ENCODE peak calls at places on chromosomes 7 and 10, in six cellular contexts. V is Calu3; I is CD4-positive, alpha-beta T cell; S is lower lobe of right lung; T is astrocyte; X is GM10248. C is an unnamed sample.

GRCh38 chr7:156768698-156769472 is 124.1 kb downstream of the LMBR1 start:
- DNase-seq in V (no peak), T (no peak), X (no peak), S (no peak), I (no peak), C (no peak)

GRCh38 chr7:158013085-158013668 is 574.4 kb downstream of the PTPRN2 start:
- DNase-seq in I (no peak), X (no peak), V (no peak), S (no peak), T (no peak), C (no peak)

GRCh38 chr7:98733036-98733435 is 116.0 kb downstream of the NPTX2 start:
- DNase-seq in S (no peak), T (no peak), V (peak), X (peak), I (no peak), C (no peak)

GRCh38 chr10:23120001-23120934 is 24.9 kb downstream of the MSRB2 start:
- DNase-seq in V (no peak), X (no peak), I (no peak), S (no peak), T (no peak), C (no peak)

GRCh38 chr7:65238785-65239184 is 134.9 kb upstream of the ZNF92 start:
- DNase-seq in V (no peak), I (no peak), S (no peak), T (no peak), X (no peak), C (no peak)

GRCh38 chr7:122595885-122596284 is 103.0 kb downstream of the RNF133 start:
- DNase-seq in X (no peak), S (no peak), I (no peak), T (no peak), V (no peak), C (no peak)

GRCh38 chr10:6504296-6504695 is 75.8 kb downstream of the PRKCQ start:
- DNase-seq in X (no peak), I (no peak), V (no peak), S (no peak), T (no peak), C (no peak)

GRCh38 chr10:11304906-11305585 is 287.4 kb downstream of the CELF2 start:
- DNase-seq in V (no peak), T (no peak), S (no peak), I (no peak), X (no peak), C (no peak)

GRCh38 chr7:113968713-113969112 is 49.9 kb upstream of the PPP1R3A start:
- DNase-seq in X (no peak), I (no peak), T (no peak), S (no peak), V (no peak), C (no peak)

GRCh38 chr10:27446091-27446918 is 57.8 kb upstream of the RAB18 start:
- DNase-seq in X (peak), T (peak), I (no peak), V (no peak), S (no peak), C (no peak)

GRCh38 chr10:91424016-91424415 is 13.9 kb downstream of the HECTD2 start:
- DNase-seq in T (no peak), V (no peak), X (no peak), S (no peak), I (no peak), C (no peak)

GRCh38 chr10:88493676-88494483 is 89.2 kb downstream of the RNLS start:
- DNase-seq in T (peak), X (no peak), S (no peak), V (no peak), I (no peak), C (no peak)

GRCh38 chr7:25860206-25860881 is 291.7 kb upstream of the NFE2L3 start:
- DNase-seq in S (no peak), T (no peak), V (no peak), I (no peak), X (no peak), C (no peak)

GRCh38 chr10:24756283-24756682 is 32.6 kb upstream of the ARHGAP21 start:
- DNase-seq in S (no peak), I (no peak), T (no peak), V (no peak), X (no peak), C (no peak)

GRCh38 chr7:137790828-137791227 is 55.9 kb downstream of the DGKI start:
- DNase-seq in V (no peak), I (no peak), X (no peak), S (no peak), T (no peak), C (no peak)

GRCh38 chr7:81626008-81626407 is 143.8 kb downstream of the HGF start:
- DNase-seq in X (no peak), V (no peak), T (peak), I (no peak), S (no peak), C (no peak)

GRCh38 chr7:132034748-132035416 is 478.5 kb upstream of the PODXL start:
- DNase-seq in T (no peak), X (no peak), S (no peak), I (no peak), V (no peak), C (no peak)

GRCh38 chr10:99630439-99630838 is 10.2 kb upstream of the SLC25A28 start:
- DNase-seq in X (no peak), I (no peak), S (no peak), T (peak), V (peak), C (no peak)

GRCh38 chr10:119659951-119660350 is 8.8 kb downstream of the BAG3 start:
- DNase-seq in V (no peak), I (no peak), X (no peak), T (no peak), S (no peak), C (no peak)

GRCh38 chr10:74058071-74058470 is 60.2 kb downstream of the VCL start:
- DNase-seq in T (no peak), V (no peak), X (no peak), I (no peak), S (no peak), C (no peak)

GRCh38 chr7:326845-327304 is 36.9 kb downstream of the FOXL3 start:
- DNase-seq in I (no peak), V (peak), S (peak), X (no peak), T (no peak), C (no peak)

GRCh38 chr10:80485410-80486135 is 31.5 kb downstream of the TSPAN14 start:
- DNase-seq in S (no peak), I (no peak), V (no peak), X (no peak), T (no peak), C (no peak)

GRCh38 chr10:62264702-62265436 is 3.8 kb downstream of the RTKN2 start:
- DNase-seq in S (no peak), I (no peak), V (peak), T (peak), X (peak), C (no peak)

GRCh38 chr10:7474388-7474787 is 63.6 kb upstream of the SFMBT2 start:
- DNase-seq in X (no peak), T (no peak), I (no peak), S (no peak), V (no peak), C (no peak)

GRCh38 chr7:141679014-141679413 is 23.0 kb downstream of the DENND11 start:
- DNase-seq in X (no peak), S (no peak), T (no peak), V (no peak), I (no peak), C (no peak)

GRCh38 chr7:75628055-75628454 is 110.7 kb downstream of the HIP1 start:
- DNase-seq in T (no peak), S (no peak), I (no peak), X (no peak), V (no peak), C (no peak)
- TF ChIP-seq CTCF in T (no peak), S (no peak), I (no peak), X (no peak), V (no peak), C (no peak)

GRCh38 chr10:112774808-112775207 is 175.2 kb upstream of the TCF7L2 start:
- DNase-seq in X (no peak), S (no peak), T (no peak), V (no peak), I (no peak), C (no peak)

GRCh38 chr10:112775892-112776679 is 174.0 kb upstream of the TCF7L2 start:
- DNase-seq in V (peak), X (no peak), I (no peak), S (no peak), T (no peak), C (no peak)

GRCh38 chr10:112774210-112774609 is 175.8 kb upstream of the TCF7L2 start:
- DNase-seq in S (no peak), I (no peak), V (no peak), T (no peak), X (no peak), C (no peak)

GRCh38 chr10:112773783-112774182 is 176.3 kb upstream of the TCF7L2 start:
- DNase-seq in I (no peak), T (no peak), S (no peak), X (no peak), V (no peak), C (no peak)

DNA sequence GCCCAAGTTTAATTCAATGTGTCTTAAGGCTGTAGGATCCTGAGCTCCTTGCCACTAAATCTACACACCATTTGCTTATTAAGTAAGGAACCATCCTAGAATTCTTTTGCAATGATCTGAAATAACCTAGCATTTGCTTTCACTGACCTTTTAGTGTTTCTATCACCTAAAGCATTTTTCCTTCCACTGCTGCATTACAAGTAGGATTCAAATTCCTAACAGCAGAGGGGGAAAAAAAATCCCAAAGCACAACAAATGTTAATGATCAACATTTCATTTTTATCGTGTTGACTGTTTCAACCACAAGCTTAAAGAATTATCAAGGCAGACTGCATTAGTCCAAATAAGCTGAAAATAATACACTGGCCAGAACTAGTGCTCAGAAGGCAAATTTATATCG is 174.7 kb upstream of the TCF7L2 start:
- DNase-seq in I (no peak), S (no peak), T (peak), V (no peak), X (no peak), C (no peak)
- TF ChIP-seq CTCF in I (no peak), S (no peak), T (peak), V (no peak), X (no peak), C (no peak)

GRCh38 chr7:151251926-151252835 is 3.7 kb upstream of the SMARCD3 start:
- DNase-seq in T (peak), I (no peak), V (peak), X (no peak), S (peak), C (no peak)
- TF ChIP-seq CTCF in T (no peak), I (no peak), V (no peak), X (no peak), S (no peak), C (no peak)

GRCh38 chr7:104341545-104341944 is 13.1 kb downstream of the LHFPL3 start:
- DNase-seq in I (no peak), X (no peak), T (no peak), S (no peak), V (no peak), C (no peak)
- TF ChIP-seq CTCF in I (no peak), X (no peak), T (no peak), S (no peak), V (no peak), C (no peak)

DNA sequence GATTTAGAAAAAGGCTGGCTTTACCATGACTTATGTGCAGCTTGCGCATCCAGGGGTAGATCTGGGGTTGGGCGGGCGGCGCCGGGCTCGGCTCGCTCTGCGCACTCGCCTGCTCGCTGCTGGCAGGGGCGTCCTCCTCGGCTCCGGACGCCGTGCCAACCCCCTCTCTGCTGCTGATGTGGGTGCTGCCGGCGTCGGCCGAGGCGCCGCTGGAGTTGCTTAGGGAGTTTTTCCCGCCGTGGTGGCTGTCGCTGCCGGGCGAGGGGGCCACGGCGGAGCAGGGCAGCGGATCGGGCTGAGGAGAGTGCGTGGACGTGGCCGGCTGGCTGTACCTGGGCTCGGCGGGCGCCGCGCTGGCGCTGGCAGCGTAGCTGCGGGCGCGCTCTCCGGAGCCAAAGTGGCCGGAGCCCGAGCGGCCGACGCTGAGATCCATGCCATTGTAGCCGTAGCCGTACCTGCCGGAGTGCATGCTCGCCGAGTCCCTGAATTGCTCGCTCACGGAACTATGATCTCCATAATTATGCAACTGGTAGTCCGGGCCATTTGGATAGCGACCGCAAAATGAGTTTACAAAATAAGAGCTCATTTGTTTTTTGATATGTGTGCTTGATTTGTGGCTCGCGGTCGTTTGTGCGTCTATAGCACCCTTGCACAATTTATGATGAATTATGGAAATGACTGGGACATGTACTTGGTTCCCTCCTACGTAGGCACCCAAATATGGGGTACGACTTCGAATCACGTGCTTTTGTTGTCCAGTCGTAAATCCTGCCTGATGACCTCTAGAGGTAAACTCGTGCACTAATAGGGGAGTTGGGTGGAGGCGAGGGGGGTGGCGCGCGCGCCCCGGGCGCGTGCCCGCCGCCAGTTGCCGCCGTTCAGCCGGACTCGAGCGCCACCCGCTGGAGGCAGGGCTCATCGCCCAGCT is at the start of gene HOXA5:
- DNase-seq in T (peak), S (no peak), I (no peak), X (no peak), V (no peak), C (no peak)
- TF ChIP-seq CTCF in T (peak), S (peak), I (no peak), X (peak), V (peak), C (no peak)

GRCh38 chr7:30977896-30978564 is 14.3 kb downstream of the GHRHR start:
- DNase-seq in T (no peak), X (no peak), S (no peak), V (peak), I (no peak), C (no peak)
- TF ChIP-seq CTCF in T (peak), X (peak), S (peak), V (peak), I (no peak), C (no peak)

C was measured in activated B cell treated with CpG ODN at 0.5 μM for 24 hours.